ENCODE peak calls at places on chromosomes 16 and 17, in eight cellular contexts. N is K562, X is SK-N-SH, L is breast epithelium, G is HL-60, B is Panc1, E is GM12878, Q is transverse colon. V is an unnamed sample.

GRCh38 chr16:55043499-55043898 is 112.8 kb downstream of the IRX5 start:
- DNase-seq in N (no peak), X (no peak), L (no peak), G (no peak), B (no peak), E (no peak), Q (no peak), V (no peak)

GRCh38 chr16:77289331-77289809 is 90.2 kb downstream of the SYCE1L start:
- DNase-seq in N (no peak), X (peak; percentile 15), L (no peak), G (no peak), B (no peak), E (no peak), Q (no peak), V (no peak)

GRCh38 chr17:45692661-45693060 is 91.5 kb upstream of the CRHR1 start:
- DNase-seq in N (no peak), X (no peak), L (no peak), G (no peak), B (no peak), E (no peak), Q (no peak), V (no peak)

GRCh38 chr17:47830991-47831933 is at the start of the genes LRRC46 and MRPL10:
- DNase-seq in N (peak; percentile 99), X (peak; percentile 100), L (peak; percentile 88), G (peak; percentile 85), B (peak; percentile 63), E (peak; percentile 66), Q (peak; percentile 95), V (peak; percentile 95)

GRCh38 chr17:11363575-11363974 is 122.6 kb downstream of the SHISA6 start:
- DNase-seq in N (no peak), X (no peak), L (no peak), G (no peak), B (no peak), E (no peak), Q (no peak), V (no peak)

GRCh38 chr16:81136331-81137011 is 40.3 kb upstream of the GCSH start:
- DNase-seq in N (no peak), X (no peak), L (no peak), G (no peak), B (no peak), E (no peak), Q (no peak), V (no peak)

GRCh38 chr16:53457670-53458069 is 23.4 kb downstream of the RBL2 start:
- DNase-seq in N (no peak), X (no peak), L (no peak), G (peak; percentile 15), B (no peak), E (peak; percentile 92), Q (peak; percentile 57), V (no peak)

GRCh38 chr16:68065716-68066305 is 19.4 kb upstream of the NFATC3 start:
- DNase-seq in N (no peak), X (no peak), L (no peak), G (no peak), B (no peak), E (no peak), Q (no peak), V (peak; percentile 15)

GRCh38 chr16:67449328-67449727 is 18.4 kb downstream of the HSD11B2 start:
- DNase-seq in N (no peak), X (no peak), L (no peak), G (no peak), B (no peak), E (no peak), Q (no peak), V (no peak)

GRCh38 chr17:58521680-58522079 is 7.2 kb upstream of the MTMR4 start:
- DNase-seq in N (no peak), X (no peak), L (no peak), G (no peak), B (no peak), E (no peak), Q (no peak), V (no peak)

GRCh38 chr16:8708546-8708945 is 34.1 kb downstream of the ABAT start:
- DNase-seq in N (no peak), X (no peak), L (no peak), G (no peak), B (no peak), E (no peak), Q (no peak), V (no peak)

GRCh38 chr16:76583466-76583865 is 306.3 kb downstream of the CNTNAP4 start:
- DNase-seq in N (no peak), X (peak; percentile 55), L (no peak), G (no peak), B (no peak), E (no peak), Q (no peak), V (no peak)

GRCh38 chr17:12070561-12070960 is 49.9 kb downstream of the MAP2K4 start:
- DNase-seq in N (no peak), X (no peak), L (no peak), G (no peak), B (no peak), E (no peak), Q (no peak), V (no peak)

GRCh38 chr17:56350592-56350991 is 197.3 kb downstream of the ANKFN1 start:
- DNase-seq in N (no peak), X (no peak), L (no peak), G (no peak), B (no peak), E (no peak), Q (no peak), V (no peak)

GRCh38 chr16:30358577-30358936 is 3.4 kb upstream of the CD2BP2 start:
- DNase-seq in N (no peak), X (no peak), L (no peak), G (no peak), B (no peak), E (no peak), Q (no peak), V (no peak)

GRCh38 chr17:63433746-63434591 is 12.1 kb downstream of the CYB561 start:
- DNase-seq in N (no peak), X (peak; percentile 64), L (peak; percentile 47), G (no peak), B (no peak), E (no peak), Q (peak; percentile 49), V (peak; percentile 87)

GRCh38 chr17:49939318-49939717 is 29.7 kb upstream of the DLX4 start:
- DNase-seq in N (no peak), X (no peak), L (no peak), G (no peak), B (no peak), E (no peak), Q (no peak), V (no peak)

GRCh38 chr17:62907961-62908360 is 58.1 kb upstream of the TANC2 start:
- DNase-seq in N (no peak), X (no peak), L (no peak), G (no peak), B (no peak), E (no peak), Q (no peak), V (no peak)

GRCh38 chr16:57048095-57048494 is 44.3 kb upstream of the CPNE2 start:
- DNase-seq in N (no peak), X (no peak), L (no peak), G (no peak), B (no peak), E (no peak), Q (no peak), V (no peak)

GRCh38 chr16:57042157-57043111 is 49.9 kb upstream of the CPNE2 start:
- DNase-seq in N (no peak), X (no peak), L (no peak), G (peak; percentile 88), B (no peak), E (peak; percentile 88), Q (peak; percentile 31), V (no peak)

GRCh38 chr16:57043248-57043647 is 49.1 kb upstream of the CPNE2 start:
- DNase-seq in N (no peak), X (no peak), L (no peak), G (peak; percentile 75), B (no peak), E (no peak), Q (no peak), V (no peak)

GRCh38 chr16:57044931-57045693 is 47.3 kb upstream of the CPNE2 start:
- DNase-seq in N (no peak), X (no peak), L (no peak), G (no peak), B (no peak), E (no peak), Q (no peak), V (no peak)

GRCh38 chr16:57045694-57046381 is 46.5 kb upstream of the CPNE2 start:
- DNase-seq in N (peak; percentile 61), X (peak; percentile 64), L (peak; percentile 27), G (no peak), B (peak; percentile 13), E (peak; percentile 55), Q (peak; percentile 57), V (peak; percentile 32)
- TF ChIP-seq CTCF in N (peak; percentile 82), X (peak; percentile 44), L (peak; percentile 54), G (no peak), B (peak; percentile 80), E (peak; percentile 83), Q (peak; percentile 45), V (peak; percentile 44)

DNA sequence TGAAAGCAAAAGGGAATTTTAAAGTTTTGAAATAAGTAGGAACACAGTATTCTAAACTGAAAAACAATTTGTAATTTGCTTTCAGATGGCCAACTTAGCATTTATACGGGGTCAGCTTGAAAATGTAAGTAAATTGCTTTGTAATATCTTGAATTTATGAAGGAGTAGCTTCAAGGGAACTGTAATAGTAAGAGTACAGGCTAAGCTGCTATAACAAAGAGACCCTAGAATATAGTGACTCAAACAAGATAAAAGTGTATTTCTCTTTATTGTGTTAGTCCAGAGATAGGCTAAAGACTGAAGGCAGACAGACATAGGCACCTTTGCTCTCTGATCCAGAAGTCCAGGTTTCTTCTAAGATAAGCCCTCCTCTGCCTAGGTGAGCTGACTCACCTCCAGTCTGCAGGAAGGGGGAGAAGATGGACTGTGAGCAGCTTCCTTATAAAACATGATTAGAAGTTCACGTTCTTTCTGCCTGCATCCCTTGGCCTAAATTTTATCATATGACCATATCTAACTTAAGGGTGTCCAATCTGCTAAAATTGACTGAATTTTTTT is 3.2 kb downstream of the TTC19 start:
- DNase-seq in N (no peak), X (no peak), L (no peak), G (no peak), B (no peak), E (no peak), Q (no peak), V (no peak)
- H3K27me3 ChIP-seq in N (no peaks in the 10 kb centered on the region), X (no peaks in the 10 kb centered on the region), L (no peaks in the 10 kb centered on the region), G (no peaks in the 10 kb centered on the region), B (no peaks in the 10 kb centered on the region), E (no peaks in the 10 kb centered on the region), Q (no peaks in the 10 kb centered on the region), V (no peaks in the 10 kb centered on the region)

GRCh38 chr16:1979271-1980025 is 1.8 kb downstream of the NOXO1 start:
- DNase-seq in N (peak; percentile 17), X (no peak), L (no peak), G (no peak), B (no peak), E (no peak), Q (peak; percentile 92), V (peak; percentile 93)
- TF ChIP-seq POLR2AphosphoS5 in N (no peak), X (no peak), L (no peak), G (no peak), B (peak; percentile 41), E (no peak), Q (peak; percentile 22), V (peak; percentile 88)

DNA sequence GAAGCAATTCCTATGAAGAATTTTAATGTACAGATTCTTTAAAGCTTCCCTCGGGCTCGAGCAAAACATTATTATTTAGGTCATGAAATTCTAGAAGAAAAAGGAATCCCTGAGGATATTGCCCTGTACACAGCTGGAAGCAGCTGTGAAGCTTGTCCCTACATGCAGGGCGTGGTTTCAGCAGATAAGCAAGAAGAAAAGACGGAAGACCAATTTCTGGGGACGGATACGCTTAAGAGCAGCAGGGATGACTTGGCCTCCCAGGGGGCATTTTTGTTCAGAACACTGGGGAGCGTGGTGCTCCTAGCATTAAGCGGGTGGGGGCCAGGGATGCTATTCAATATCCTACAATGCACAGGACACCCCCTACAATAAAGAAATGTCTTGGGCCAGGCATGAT is 34.3 kb downstream of the LITAF start:
- DNase-seq in N (no peak), X (no peak), L (no peak), G (no peak), B (no peak), E (no peak), Q (no peak), V (no peak)
- TF ChIP-seq CTCF in N (no peak), X (no peak), L (no peak), G (no peak), B (no peak), E (no peak), Q (no peak), V (no peak)